ENCODE peak calls at places on chromosomes 3 and 15, in nine cellular contexts. One of them, this sample, is unnamed.

GRCh38 chr3:182393830-182394367 is 399.4 kb upstream of the ATP11B start:
- DNase-seq in neural progenitor cell: no peak
- DNase-seq in neural crest cell: no peak
- DNase-seq in AG04450: no peak
- DNase-seq in A549: no peak
- DNase-seq in Peyer's patch: no peak
- DNase-seq in endothelial cell: no peak
- DNase-seq in HL-60: no peak
- DNase-seq in left lung: no peak
- DNase-seq in this sample: no peak

GRCh38 chr15:89175617-89176191 is 45.7 kb downstream of the RLBP1 start:
- DNase-seq in neural progenitor cell: no peak
- DNase-seq in neural crest cell: no peak
- DNase-seq in AG04450: no peak
- DNase-seq in A549: no peak
- DNase-seq in Peyer's patch: no peak
- DNase-seq in endothelial cell: no peak
- DNase-seq in HL-60: no peak
- DNase-seq in left lung: no peak
- DNase-seq in this sample: no peak

GRCh38 chr3:37418357-37418756 is 244.0 kb upstream of the LRRFIP2 start:
- DNase-seq in neural progenitor cell: no peak
- DNase-seq in neural crest cell: no peak
- DNase-seq in AG04450: no peak
- DNase-seq in A549: no peak
- DNase-seq in Peyer's patch: no peak
- DNase-seq in endothelial cell: no peak
- DNase-seq in HL-60: no peak
- DNase-seq in left lung: no peak
- DNase-seq in this sample: no peak

GRCh38 chr3:111936191-111936841 is 42.5 kb upstream of the ABHD10 start:
- DNase-seq in neural progenitor cell: no peak
- DNase-seq in neural crest cell: no peak
- DNase-seq in AG04450: peak; percentile 53
- DNase-seq in A549: peak; percentile 48
- DNase-seq in Peyer's patch: no peak
- DNase-seq in endothelial cell: no peak
- DNase-seq in HL-60: no peak
- DNase-seq in left lung: no peak
- DNase-seq in this sample: no peak

GRCh38 chr15:35013370-35013769 is 25.3 kb upstream of the ZNF770 start:
- DNase-seq in neural progenitor cell: no peak
- DNase-seq in neural crest cell: no peak
- DNase-seq in AG04450: no peak
- DNase-seq in A549: no peak
- DNase-seq in Peyer's patch: no peak
- DNase-seq in endothelial cell: no peak
- DNase-seq in HL-60: no peak
- DNase-seq in left lung: no peak
- DNase-seq in this sample: no peak

GRCh38 chr3:170012683-170013400 is 25.0 kb upstream of the GPR160 start:
- DNase-seq in neural progenitor cell: no peak
- DNase-seq in neural crest cell: no peak
- DNase-seq in AG04450: no peak
- DNase-seq in A549: no peak
- DNase-seq in Peyer's patch: no peak
- DNase-seq in endothelial cell: no peak
- DNase-seq in HL-60: no peak
- DNase-seq in left lung: no peak
- DNase-seq in this sample: no peak

GRCh38 chr3:112646623-112647022 is 5.7 kb upstream of the CCDC80 start:
- DNase-seq in neural progenitor cell: no peak
- DNase-seq in neural crest cell: no peak
- DNase-seq in AG04450: no peak
- DNase-seq in A549: peak; percentile 86
- DNase-seq in Peyer's patch: no peak
- DNase-seq in endothelial cell: no peak
- DNase-seq in HL-60: no peak
- DNase-seq in left lung: no peak
- DNase-seq in this sample: no peak

GRCh38 chr15:80152180-80152895 is 461 bp upstream of the FAH start:
- DNase-seq in neural progenitor cell: peak; percentile 97
- DNase-seq in neural crest cell: peak; percentile 73
- DNase-seq in AG04450: peak; percentile 88
- DNase-seq in A549: peak; percentile 97
- DNase-seq in Peyer's patch: peak; percentile 98
- DNase-seq in endothelial cell: peak; percentile 87
- DNase-seq in HL-60: peak; percentile 97
- DNase-seq in left lung: peak; percentile 99
- DNase-seq in this sample: no peak

GRCh38 chr3:181230258-181230657 is 240.7 kb upstream of the DNAJC19 start:
- DNase-seq in neural progenitor cell: no peak
- DNase-seq in neural crest cell: no peak
- DNase-seq in AG04450: no peak
- DNase-seq in A549: no peak
- DNase-seq in Peyer's patch: no peak
- DNase-seq in endothelial cell: no peak
- DNase-seq in HL-60: no peak
- DNase-seq in left lung: peak; percentile 32
- DNase-seq in this sample: no peak

GRCh38 chr15:36831915-36832310 is 252.5 kb downstream of the CDIN1 start:
- DNase-seq in neural progenitor cell: no peak
- DNase-seq in neural crest cell: no peak
- DNase-seq in AG04450: no peak
- DNase-seq in A549: no peak
- DNase-seq in Peyer's patch: no peak
- DNase-seq in endothelial cell: no peak
- DNase-seq in HL-60: no peak
- DNase-seq in left lung: no peak
- DNase-seq in this sample: no peak

GRCh38 chr3:42159706-42160472 is 68.7 kb downstream of the TRAK1 start:
- DNase-seq in neural progenitor cell: peak; percentile 89
- DNase-seq in neural crest cell: peak; percentile 9
- DNase-seq in AG04450: no peak
- DNase-seq in A549: peak; percentile 64
- DNase-seq in Peyer's patch: peak; percentile 88
- DNase-seq in endothelial cell: peak; percentile 64
- DNase-seq in HL-60: no peak
- DNase-seq in left lung: peak; percentile 85
- DNase-seq in this sample: no peak

GRCh38 chr3:71010731-71011455 is 572.6 kb downstream of the FOXP1 start:
- DNase-seq in neural progenitor cell: no peak
- DNase-seq in neural crest cell: no peak
- DNase-seq in AG04450: no peak
- DNase-seq in A549: no peak
- DNase-seq in Peyer's patch: no peak
- DNase-seq in endothelial cell: no peak
- DNase-seq in HL-60: no peak
- DNase-seq in left lung: no peak
- DNase-seq in this sample: no peak

GRCh38 chr3:132550579-132551305 is 46.3 kb upstream of the ACKR4 start:
- DNase-seq in neural progenitor cell: no peak
- DNase-seq in neural crest cell: no peak
- DNase-seq in AG04450: no peak
- DNase-seq in A549: no peak
- DNase-seq in Peyer's patch: no peak
- DNase-seq in endothelial cell: no peak
- DNase-seq in HL-60: peak; percentile 20
- DNase-seq in left lung: no peak
- DNase-seq in this sample: no peak

GRCh38 chr3:163951397-163951987 is 1126.8 kb downstream of the SI start:
- DNase-seq in neural progenitor cell: no peak
- DNase-seq in neural crest cell: no peak
- DNase-seq in AG04450: no peak
- DNase-seq in A549: no peak
- DNase-seq in Peyer's patch: no peak
- DNase-seq in endothelial cell: no peak
- DNase-seq in HL-60: no peak
- DNase-seq in left lung: no peak
- DNase-seq in this sample: no peak
- TF ChIP-seq CTCF in neural progenitor cell: peak; percentile 49
- TF ChIP-seq CTCF in neural crest cell: peak; percentile 68
- TF ChIP-seq CTCF in AG04450: no peak
- TF ChIP-seq CTCF in A549: no peak
- TF ChIP-seq CTCF in Peyer's patch: no peak
- TF ChIP-seq CTCF in endothelial cell: peak; percentile 61
- TF ChIP-seq CTCF in HL-60: no peak
- TF ChIP-seq CTCF in left lung: no peak
- TF ChIP-seq CTCF in this sample: peak; percentile 76

DNA sequence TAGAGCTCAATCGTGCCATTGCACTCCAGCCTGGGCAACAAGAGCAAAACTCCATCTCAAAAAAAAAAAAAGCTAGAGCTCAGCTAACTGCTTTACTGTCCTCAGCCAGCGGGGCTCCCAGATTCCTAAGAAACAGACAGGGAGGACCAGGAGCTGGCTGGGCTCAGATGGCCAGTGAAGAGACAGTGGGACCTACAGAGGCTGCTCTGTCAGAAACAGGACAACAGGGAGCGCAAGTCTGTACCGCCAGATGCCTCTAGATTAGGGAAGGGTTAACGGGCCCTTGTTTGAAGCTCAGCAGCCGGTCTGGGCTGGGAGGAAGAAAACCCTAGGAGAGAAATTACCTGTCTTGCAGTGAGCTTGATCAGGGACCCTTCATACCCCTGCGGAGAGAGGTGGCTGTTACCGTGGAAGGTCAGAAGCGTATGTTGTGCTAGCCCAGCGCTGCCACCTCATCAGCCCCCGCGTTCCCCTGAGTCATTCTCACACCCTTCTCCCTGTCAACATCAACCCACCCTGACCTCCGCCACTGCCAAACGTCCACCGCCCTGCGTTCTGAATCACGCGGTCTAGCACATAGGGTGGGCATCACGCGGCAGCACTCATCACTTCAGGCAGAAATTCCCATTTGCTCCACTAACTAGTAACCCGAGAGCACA is 25.3 kb downstream of the RBPMS2 start:
- DNase-seq in neural progenitor cell: peak; percentile 88
- DNase-seq in neural crest cell: no peak
- DNase-seq in AG04450: no peak
- DNase-seq in A549: peak; percentile 63
- DNase-seq in Peyer's patch: no peak
- DNase-seq in endothelial cell: peak; percentile 22
- DNase-seq in HL-60: no peak
- DNase-seq in left lung: no peak
- DNase-seq in this sample: no peak
- TF ChIP-seq CTCF in neural progenitor cell: peak; percentile 53
- TF ChIP-seq CTCF in neural crest cell: no peak
- TF ChIP-seq CTCF in AG04450: peak; percentile 27
- TF ChIP-seq CTCF in A549: no peak
- TF ChIP-seq CTCF in Peyer's patch: no peak
- TF ChIP-seq CTCF in endothelial cell: no peak
- TF ChIP-seq CTCF in HL-60: no peak
- TF ChIP-seq CTCF in left lung: no peak
- TF ChIP-seq CTCF in this sample: peak; percentile 51

GRCh38 chr3:136276049-136276755 is 26.1 kb downstream of the PCCB start:
- DNase-seq in neural progenitor cell: no peak
- DNase-seq in neural crest cell: no peak
- DNase-seq in AG04450: no peak
- DNase-seq in A549: no peak
- DNase-seq in Peyer's patch: no peak
- DNase-seq in endothelial cell: no peak
- DNase-seq in HL-60: no peak
- DNase-seq in left lung: no peak
- DNase-seq in this sample: no peak
- TF ChIP-seq CTCF in neural progenitor cell: peak; percentile 27
- TF ChIP-seq CTCF in neural crest cell: no peak
- TF ChIP-seq CTCF in AG04450: peak; percentile 25
- TF ChIP-seq CTCF in A549: no peak
- TF ChIP-seq CTCF in Peyer's patch: no peak
- TF ChIP-seq CTCF in endothelial cell: no peak
- TF ChIP-seq CTCF in HL-60: no peak
- TF ChIP-seq CTCF in left lung: no peak
- TF ChIP-seq CTCF in this sample: peak; percentile 19

GRCh38 chr15:72342385-72342784 is 22.4 kb upstream of the CELF6 start:
- DNase-seq in neural progenitor cell: peak; percentile 66
- DNase-seq in neural crest cell: no peak
- DNase-seq in AG04450: no peak
- DNase-seq in A549: peak; percentile 63
- DNase-seq in Peyer's patch: peak; percentile 59
- DNase-seq in endothelial cell: peak; percentile 74
- DNase-seq in HL-60: peak; percentile 59
- DNase-seq in left lung: no peak
- DNase-seq in this sample: no peak
- TF ChIP-seq CTCF in neural progenitor cell: peak; percentile 56
- TF ChIP-seq CTCF in neural crest cell: peak; percentile 50
- TF ChIP-seq CTCF in AG04450: peak; percentile 54
- TF ChIP-seq CTCF in A549: peak; percentile 54
- TF ChIP-seq CTCF in Peyer's patch: peak; percentile 48
- TF ChIP-seq CTCF in endothelial cell: no peak
- TF ChIP-seq CTCF in HL-60: peak; percentile 3
- TF ChIP-seq CTCF in left lung: peak; percentile 34
- TF ChIP-seq CTCF in this sample: peak; percentile 69

DNA sequence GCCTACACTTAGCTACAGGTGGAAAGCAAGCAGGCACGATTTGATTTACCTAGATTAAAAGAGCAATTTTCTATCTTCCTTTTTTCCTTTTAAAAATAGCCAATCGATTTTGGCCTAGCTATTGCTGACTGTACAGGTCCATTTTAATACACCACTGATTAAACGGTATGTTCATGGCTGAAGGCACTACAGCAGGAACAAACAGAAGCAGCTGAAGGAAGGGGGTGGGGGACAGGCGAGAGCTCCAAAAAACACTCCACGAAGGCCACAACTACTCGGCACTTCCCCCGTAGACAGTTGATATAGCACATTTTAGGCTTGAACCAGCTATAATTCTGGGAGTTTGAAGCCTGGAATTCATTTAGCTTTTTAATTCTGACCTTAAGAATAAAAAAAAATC is 115.5 kb downstream of the TIGIT start:
- DNase-seq in neural progenitor cell: no peak
- DNase-seq in neural crest cell: no peak
- DNase-seq in AG04450: no peak
- DNase-seq in A549: no peak
- DNase-seq in Peyer's patch: no peak
- DNase-seq in endothelial cell: no peak
- DNase-seq in HL-60: no peak
- DNase-seq in left lung: no peak
- DNase-seq in this sample: no peak
- TF ChIP-seq CTCF in neural progenitor cell: no peak
- TF ChIP-seq CTCF in neural crest cell: no peak
- TF ChIP-seq CTCF in AG04450: no peak
- TF ChIP-seq CTCF in A549: no peak
- TF ChIP-seq CTCF in Peyer's patch: no peak
- TF ChIP-seq CTCF in endothelial cell: no peak
- TF ChIP-seq CTCF in HL-60: no peak
- TF ChIP-seq CTCF in left lung: no peak
- TF ChIP-seq CTCF in this sample: no peak

This sample was measured in chondrocyte.